ENCODE peak calls at places on chromosomes 5 and 9, in five cellular contexts. M, K, B, H and U are unnamed samples.

GRCh38 chr5:142784405-142784955 is 14.3 kb downstream of the ARHGAP26 start:
- DNase-seq in M (no peak), K (no peak), B (no peak), H (no peak), U (no peak)

GRCh38 chr5:77015938-77016569 is 14.2 kb upstream of the AGGF1 start:
- DNase-seq in M (no peak), K (no peak), B (no peak), H (no peak), U (peak)

GRCh38 chr5:91478096-91478495 is 95.0 kb upstream of the ARRDC3 start:
- DNase-seq in M (no peak), K (no peak), B (no peak), H (no peak), U (no peak)

GRCh38 chr5:57724836-57725235 is 242.2 kb upstream of the ACTBL2 start:
- DNase-seq in M (no peak), K (no peak), B (no peak), H (no peak), U (no peak)

GRCh38 chr5:81980598-81981260 is 8.9 kb downstream of the ATG10 start:
- DNase-seq in M (no peak), K (no peak), B (no peak), H (no peak), U (no peak)

GRCh38 chr5:117652001-117652639 is 1077.5 kb upstream of the SEMA6A start:
- DNase-seq in M (no peak), K (no peak), B (no peak), H (no peak), U (no peak)

GRCh38 chr9:19782005-19782404 is 6.8 kb downstream of the SLC24A2 start:
- DNase-seq in M (no peak), K (no peak), B (no peak), H (peak), U (no peak)

GRCh38 chr9:130930804-130931349 is 8.2 kb downstream of the FIBCD1 start:
- DNase-seq in M (no peak), K (no peak), B (no peak), H (no peak), U (no peak)

GRCh38 chr5:150309101-150309897 is 6.6 kb upstream of the ARSI start:
- DNase-seq in M (no peak), K (no peak), B (no peak), H (no peak), U (no peak)

GRCh38 chr5:1265026-1265425 is 29.8 kb downstream of the TERT start:
- DNase-seq in M (no peak), K (no peak), B (no peak), H (no peak), U (no peak)

GRCh38 chr9:70947086-70947485 is 174.3 kb downstream of the TRPM3 start:
- DNase-seq in M (no peak), K (no peak), B (no peak), H (no peak), U (no peak)

GRCh38 chr9:134374301-134375010 is 48.2 kb downstream of the RXRA start:
- DNase-seq in M (no peak), K (no peak), B (no peak), H (no peak), U (no peak)

GRCh38 chr5:172179032-172179989 is 8.7 kb downstream of the STK10 start:
- DNase-seq in M (no peak), K (peak), B (peak), H (no peak), U (no peak)

GRCh38 chr5:33321026-33321425 is 119.7 kb upstream of the TARS1 start:
- DNase-seq in M (no peak), K (no peak), B (no peak), H (no peak), U (peak)

GRCh38 chr9:108612510-108612909 is 243.3 kb downstream of the ACTL7B start:
- DNase-seq in M (no peak), K (no peak), B (no peak), H (no peak), U (no peak)

GRCh38 chr9:2677927-2678889 is 39.1 kb upstream of the KCNV2 start:
- DNase-seq in M (no peak), K (no peak), B (no peak), H (no peak), U (no peak)

GRCh38 chr5:8683528-8683927 is 814.6 kb downstream of the MTRR start:
- DNase-seq in M (no peak), K (no peak), B (no peak), H (no peak), U (no peak)

GRCh38 chr9:21684231-21684630 is 118.2 kb upstream of the MTAP start:
- DNase-seq in M (no peak), K (no peak), B (no peak), H (no peak), U (no peak)

GRCh38 chr5:96049398-96050272 is 88.0 kb upstream of the ELL2 start:
- DNase-seq in M (peak), K (no peak), B (no peak), H (no peak), U (peak)

GRCh38 chr5:174325441-174325840 is 279.9 kb downstream of the NSG2 start:
- DNase-seq in M (no peak), K (no peak), B (no peak), H (no peak), U (no peak)

GRCh38 chr9:86944974-86945867 is 2.1 kb downstream of the GAS1 start:
- DNase-seq in M (no peak), K (no peak), B (no peak), H (no peak), U (no peak)

GRCh38 chr5:121171834-121172233 is 679.8 kb upstream of the FTMT start:
- DNase-seq in M (no peak), K (no peak), B (no peak), H (no peak), U (no peak)

GRCh38 chr5:148401604-148402003 is 17.8 kb downstream of the FBXO38 start:
- DNase-seq in M (no peak), K (no peak), B (no peak), H (no peak), U (no peak)